ENCODE peak calls at places on chromosomes 2 and 18, in five cellular contexts. One of them, this sample, is unnamed.

GRCh38 chr2:189685540-189686229 is 11.2 kb downstream of the ANKAR start:
- DNase-seq in brain microvascular endothelial cell: peak
- DNase-seq in naive thymus-derived CD4-positive, alpha-beta T cell: no peak
- DNase-seq in GM12878: no peak
- DNase-seq in GM23248: peak
- DNase-seq in this sample: no peak

GRCh38 chr2:201909961-201910361 is 103.6 kb downstream of the CDK15 start:
- DNase-seq in brain microvascular endothelial cell: peak
- DNase-seq in naive thymus-derived CD4-positive, alpha-beta T cell: no peak
- DNase-seq in GM12878: peak
- DNase-seq in GM23248: peak
- DNase-seq in this sample: no peak

GRCh38 chr18:67525328-67526110 is 9.0 kb upstream of the DSEL start:
- DNase-seq in brain microvascular endothelial cell: peak
- DNase-seq in naive thymus-derived CD4-positive, alpha-beta T cell: no peak
- DNase-seq in GM12878: no peak
- DNase-seq in GM23248: peak
- DNase-seq in this sample: peak

GRCh38 chr2:57479994-57480393 is 566.6 kb upstream of the VRK2 start:
- DNase-seq in brain microvascular endothelial cell: no peak
- DNase-seq in naive thymus-derived CD4-positive, alpha-beta T cell: no peak
- DNase-seq in GM12878: no peak
- DNase-seq in GM23248: no peak
- DNase-seq in this sample: no peak

GRCh38 chr18:76564117-76564516 is 69.1 kb upstream of the ZNF516 start:
- DNase-seq in brain microvascular endothelial cell: peak
- DNase-seq in naive thymus-derived CD4-positive, alpha-beta T cell: no peak
- DNase-seq in GM12878: no peak
- DNase-seq in GM23248: peak
- DNase-seq in this sample: no peak

GRCh38 chr2:226999676-227000075 is 163.8 kb downstream of the RHBDD1 start:
- DNase-seq in brain microvascular endothelial cell: no peak
- DNase-seq in naive thymus-derived CD4-positive, alpha-beta T cell: no peak
- DNase-seq in GM12878: no peak
- DNase-seq in GM23248: no peak
- DNase-seq in this sample: no peak

GRCh38 chr18:24785019-24785418 is 324.6 kb downstream of the HRH4 start:
- DNase-seq in brain microvascular endothelial cell: no peak
- DNase-seq in naive thymus-derived CD4-positive, alpha-beta T cell: no peak
- DNase-seq in GM12878: no peak
- DNase-seq in GM23248: peak
- DNase-seq in this sample: no peak

GRCh38 chr2:127660291-127660578 is 14.3 kb downstream of the GPR17 start:
- DNase-seq in brain microvascular endothelial cell: no peak
- DNase-seq in naive thymus-derived CD4-positive, alpha-beta T cell: no peak
- DNase-seq in GM12878: no peak
- DNase-seq in GM23248: no peak
- DNase-seq in this sample: no peak

GRCh38 chr2:149329470-149330126 is 789 bp upstream of the LYPD6 start:
- DNase-seq in brain microvascular endothelial cell: peak
- DNase-seq in naive thymus-derived CD4-positive, alpha-beta T cell: no peak
- DNase-seq in GM12878: no peak
- DNase-seq in GM23248: peak
- DNase-seq in this sample: peak

GRCh38 chr2:219335373-219335786 is 2.8 kb upstream of the RESP18 start:
- DNase-seq in brain microvascular endothelial cell: no peak
- DNase-seq in naive thymus-derived CD4-positive, alpha-beta T cell: no peak
- DNase-seq in GM12878: no peak
- DNase-seq in GM23248: no peak
- DNase-seq in this sample: no peak

GRCh38 chr18:13464432-13465125 is 246.0 kb downstream of the LDLRAD4 start:
- DNase-seq in brain microvascular endothelial cell: no peak
- DNase-seq in naive thymus-derived CD4-positive, alpha-beta T cell: peak
- DNase-seq in GM12878: peak
- DNase-seq in GM23248: no peak
- DNase-seq in this sample: no peak

GRCh38 chr18:13465126-13465446 is 246.5 kb downstream of the LDLRAD4 start:
- DNase-seq in brain microvascular endothelial cell: no peak
- DNase-seq in naive thymus-derived CD4-positive, alpha-beta T cell: no peak
- DNase-seq in GM12878: no peak
- DNase-seq in GM23248: no peak
- DNase-seq in this sample: no peak

GRCh38 chr18:13462686-13463085 is 244.1 kb downstream of the LDLRAD4 start:
- DNase-seq in brain microvascular endothelial cell: no peak
- DNase-seq in naive thymus-derived CD4-positive, alpha-beta T cell: no peak
- DNase-seq in GM12878: no peak
- DNase-seq in GM23248: no peak
- DNase-seq in this sample: no peak

GRCh38 chr18:13463526-13463925 is 245.0 kb downstream of the LDLRAD4 start:
- DNase-seq in brain microvascular endothelial cell: no peak
- DNase-seq in naive thymus-derived CD4-positive, alpha-beta T cell: no peak
- DNase-seq in GM12878: no peak
- DNase-seq in GM23248: no peak
- DNase-seq in this sample: no peak

DNA sequence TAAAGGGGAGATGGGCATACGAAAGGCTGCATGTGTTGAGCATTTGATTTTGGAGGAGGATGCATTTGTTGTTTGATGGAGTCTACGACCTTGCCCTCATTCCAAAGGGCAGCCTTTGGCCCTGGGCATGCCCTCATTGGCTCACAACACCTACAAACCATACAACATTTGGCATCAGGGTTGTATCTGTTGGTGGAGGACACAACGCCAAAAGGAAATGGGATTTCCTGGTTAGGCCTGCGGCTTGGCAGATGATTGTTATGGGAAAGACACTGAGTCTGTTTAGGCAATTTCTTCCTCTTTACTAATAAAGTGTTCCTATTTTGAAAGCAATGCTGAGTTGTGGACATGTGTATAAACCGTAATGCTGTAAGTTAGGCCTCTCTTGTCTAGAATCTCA is 246.9 kb downstream of the LDLRAD4 start:
- DNase-seq in brain microvascular endothelial cell: no peak
- DNase-seq in naive thymus-derived CD4-positive, alpha-beta T cell: no peak
- DNase-seq in GM12878: no peak
- DNase-seq in GM23248: no peak
- DNase-seq in this sample: no peak
- H3K27ac ChIP-seq in brain microvascular endothelial cell: no peak
- H3K27ac ChIP-seq in naive thymus-derived CD4-positive, alpha-beta T cell: peak
- H3K27ac ChIP-seq in GM12878: peak
- H3K27ac ChIP-seq in GM23248: no peak
- H3K27ac ChIP-seq in this sample: no peak

GRCh38 chr2:105100064-105100840 is 62.4 kb downstream of the MRPS9 start:
- DNase-seq in brain microvascular endothelial cell: no peak
- DNase-seq in naive thymus-derived CD4-positive, alpha-beta T cell: no peak
- DNase-seq in GM12878: peak
- DNase-seq in GM23248: no peak
- DNase-seq in this sample: no peak
- H3K27ac ChIP-seq in brain microvascular endothelial cell: no peak
- H3K27ac ChIP-seq in naive thymus-derived CD4-positive, alpha-beta T cell: no peak
- H3K27ac ChIP-seq in GM12878: no peak
- H3K27ac ChIP-seq in GM23248: no peak
- H3K27ac ChIP-seq in this sample: no peak

GRCh38 chr2:120473522-120474271 is 127.8 kb downstream of the INHBB start:
- DNase-seq in brain microvascular endothelial cell: no peak
- DNase-seq in naive thymus-derived CD4-positive, alpha-beta T cell: no peak
- DNase-seq in GM12878: no peak
- DNase-seq in GM23248: no peak
- DNase-seq in this sample: peak
- H3K27ac ChIP-seq in brain microvascular endothelial cell: no peak
- H3K27ac ChIP-seq in naive thymus-derived CD4-positive, alpha-beta T cell: no peak
- H3K27ac ChIP-seq in GM12878: no peak
- H3K27ac ChIP-seq in GM23248: no peak
- H3K27ac ChIP-seq in this sample: peak

DNA sequence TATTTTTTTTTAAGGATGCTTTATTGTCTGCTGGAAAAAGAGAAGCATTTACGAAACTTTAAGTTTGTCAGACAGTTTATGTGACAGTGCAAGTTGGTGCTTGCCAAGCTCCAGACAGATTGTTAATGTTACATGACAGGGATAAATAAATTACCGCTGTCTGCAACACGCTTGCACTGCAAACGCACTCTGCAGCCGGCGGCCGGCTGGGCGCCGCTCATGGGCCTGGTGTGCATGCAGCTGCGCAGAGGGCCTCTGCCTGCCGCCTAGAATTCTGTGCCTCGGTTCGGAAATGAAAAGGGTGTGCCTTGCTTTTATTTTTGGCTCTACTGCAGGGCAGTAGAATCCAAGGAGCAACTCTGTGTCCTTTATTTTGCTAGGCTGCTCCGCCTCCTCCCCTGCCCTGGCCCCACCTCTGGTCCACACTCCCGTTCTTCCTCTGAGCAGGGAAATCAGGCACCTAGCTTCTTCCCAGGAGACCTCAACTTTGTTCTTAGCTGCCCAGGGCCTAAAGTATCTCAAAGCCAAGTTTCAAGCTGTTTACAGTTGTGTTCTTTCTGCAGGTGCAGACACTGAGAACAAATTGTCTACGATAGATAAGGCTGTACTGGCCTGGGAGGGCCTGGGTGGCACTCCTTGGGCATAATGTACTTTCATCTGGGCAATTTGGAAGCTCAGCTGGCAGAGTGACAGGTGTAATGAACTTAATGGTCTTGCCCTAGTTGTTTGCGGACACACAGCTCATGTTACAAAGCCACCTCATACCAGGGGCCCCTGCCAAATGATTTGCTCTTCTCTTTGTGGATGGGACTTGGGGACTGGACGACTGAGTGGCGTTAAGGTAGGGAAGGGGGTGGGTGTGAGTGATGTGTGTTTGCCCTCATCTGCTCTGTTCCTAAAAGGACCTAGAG is 4.1 kb downstream of the LDLRAD4 start:
- DNase-seq in brain microvascular endothelial cell: no peak
- DNase-seq in naive thymus-derived CD4-positive, alpha-beta T cell: no peak
- DNase-seq in GM12878: no peak
- DNase-seq in GM23248: peak
- DNase-seq in this sample: no peak
- H3K27ac ChIP-seq in brain microvascular endothelial cell: no peak
- H3K27ac ChIP-seq in naive thymus-derived CD4-positive, alpha-beta T cell: no peak
- H3K27ac ChIP-seq in GM12878: no peak
- H3K27ac ChIP-seq in GM23248: no peak
- H3K27ac ChIP-seq in this sample: peak

GRCh38 chr18:6950641-6951040 is 167.0 kb downstream of the LAMA1 start:
- DNase-seq in brain microvascular endothelial cell: no peak
- DNase-seq in naive thymus-derived CD4-positive, alpha-beta T cell: no peak
- DNase-seq in GM12878: no peak
- DNase-seq in GM23248: no peak
- DNase-seq in this sample: peak
- H3K27ac ChIP-seq in brain microvascular endothelial cell: no peak
- H3K27ac ChIP-seq in naive thymus-derived CD4-positive, alpha-beta T cell: no peak
- H3K27ac ChIP-seq in GM12878: no peak
- H3K27ac ChIP-seq in GM23248: no peak
- H3K27ac ChIP-seq in this sample: peak

This sample was measured in pancreas.